ENCODE peak calls at places on chromosomes 11 and 22, in ten cellular contexts. M is GM18507; P is lung microvascular endothelial cell; L is RPMI7951; N is foreskin fibroblast; K is NCI-H1105 treated with DMSO at 0.1 percent for 48 hours; Y is stimulated activated CD4-positive, alpha-beta T cell treated with anti-CD3 and anti-CD28 coated beads, Interleukin-4, amount 100 ng/mL, for 1 hour; G is adipocyte; E is epithelial cell of esophagus; A is activated T-cell treated with anti-CD3 and anti-CD28 coated beads for 48 hours. D is an unnamed sample.
A peak's percentile ranks its signal among the peaks of the same experiment; 100 is the strongest.

GRCh38 chr11:19073454-19074415 is 13.2 kb upstream of the MRGPRX2 start:
- DNase-seq in M (no peak), P (no peak), L (no peak), N (no peak), K (no peak), Y (no peak), G (no peak), E (no peak), A (no peak), D (no peak)

GRCh38 chr22:47783433-47784366 is 1021.2 kb downstream of the TBC1D22A start:
- DNase-seq in M (no peak), P (no peak), L (no peak), N (no peak), K (no peak), Y (no peak), G (no peak), E (no peak), A (no peak), D (no peak)

GRCh38 chr11:134861490-134862107 is 449.6 kb upstream of the B3GAT1 start:
- DNase-seq in M (no peak), P (no peak), L (no peak), N (no peak), K (peak; percentile 32), Y (no peak), G (no peak), E (no peak), A (no peak), D (peak; percentile 49)

GRCh38 chr11:76074178-76075112 is 131.9 kb downstream of the WNT11 start:
- DNase-seq in M (no peak), P (no peak), L (peak; percentile 55), N (no peak), K (no peak), Y (no peak), G (peak; percentile 70), E (peak; percentile 25), A (no peak), D (no peak)

GRCh38 chr11:89347071-89347470 is 144.1 kb downstream of the NOX4 start:
- DNase-seq in M (no peak), P (no peak), L (no peak), N (no peak), K (no peak), Y (no peak), G (no peak), E (peak; percentile 5), A (no peak), D (no peak)

GRCh38 chr22:25928038-25928437 is 186.1 kb downstream of the MYO18B start:
- DNase-seq in M (no peak), P (no peak), L (no peak), N (no peak), K (peak; percentile 8), Y (no peak), G (no peak), E (no peak), A (no peak), D (no peak)

GRCh38 chr11:22510741-22511140 is 114.9 kb downstream of the FANCF start:
- DNase-seq in M (no peak), P (no peak), L (no peak), N (no peak), K (no peak), Y (no peak), G (peak; percentile 87), E (peak; percentile 94), A (no peak), D (no peak)

GRCh38 chr11:122758974-122759373 is 79.3 kb upstream of the CRTAM start:
- DNase-seq in M (no peak), P (peak; percentile 50), L (peak; percentile 63), N (no peak), K (no peak), Y (no peak), G (no peak), E (peak; percentile 71), A (no peak), D (no peak)

GRCh38 chr11:82995754-82996398 is 75.8 kb downstream of the RAB30 start:
- DNase-seq in M (no peak), P (no peak), L (peak; percentile 95), N (peak; percentile 24), K (no peak), Y (no peak), G (peak; percentile 92), E (peak; percentile 60), A (no peak), D (no peak)

D was measured in T47D.